ENCODE peak calls at places on chromosome 1, in nine cellular contexts. Z is upper lobe of right lung, Q is tibial nerve, B is ovary, K is cardiac muscle cell, H is lung, W is GM23338, S is body of pancreas, P is heart left ventricle. R is an unnamed sample.

GRCh38 chr1:213111502-213111901 is 60.5 kb downstream of the RPS6KC1 start:
- DNase-seq in H (no peak), Q (no peak), B (no peak), P (no peak), Z (no peak), S (no peak), K (no peak), W (no peak), R (no peak)

GRCh38 chr1:162327144-162327790 is 49.4 kb downstream of the SPATA46 start:
- DNase-seq in Z (no peak), Q (no peak), W (no peak), P (no peak), K (no peak), S (no peak), H (no peak), B (no peak), R (no peak)

GRCh38 chr1:26530898-26531598 is 1.5 kb downstream of the RPS6KA1 start:
- DNase-seq in Z (peak; percentile 92), P (no peak), H (peak; percentile 89), S (peak; percentile 91), K (peak; percentile 65), W (peak; percentile 93), Q (no peak), B (no peak), R (no peak)

GRCh38 chr1:234309598-234310459 is 63.4 kb upstream of the COA6 start:
- DNase-seq in W (peak; percentile 88), B (peak; percentile 24), S (peak; percentile 78), Z (peak; percentile 80), K (peak; percentile 83), H (peak; percentile 68), P (peak; percentile 40), Q (peak; percentile 45), R (peak; percentile 69)

GRCh38 chr1:186212574-186213224 is 162.4 kb downstream of the TPR start:
- DNase-seq in Z (no peak), K (peak; percentile 86), W (peak; percentile 95), S (peak; percentile 59), P (no peak), H (peak; percentile 58), Q (peak; percentile 41), B (peak; percentile 27), R (peak; percentile 46)

GRCh38 chr1:180462099-180462498 is 40.3 kb downstream of the ACBD6 start:
- DNase-seq in P (no peak), Q (no peak), S (no peak), Z (no peak), H (no peak), K (no peak), W (no peak), B (no peak), R (no peak)

GRCh38 chr1:203369666-203370065 is 18.7 kb upstream of the FMOD start:
- DNase-seq in P (no peak), Q (no peak), B (no peak), S (no peak), H (no peak), K (no peak), Z (no peak), W (no peak), R (no peak)

GRCh38 chr1:181514298-181515290 is 31.3 kb downstream of the CACNA1E start:
- DNase-seq in Q (no peak), S (no peak), Z (no peak), B (no peak), H (no peak), W (no peak), K (peak; percentile 82), P (no peak), R (no peak)

GRCh38 chr1:186442651-186443114 is 18.2 kb downstream of the PDC start:
- DNase-seq in H (no peak), P (no peak), K (no peak), S (no peak), W (no peak), Q (no peak), B (no peak), Z (no peak), R (no peak)

GRCh38 chr1:114040273-114041043 is 61.2 kb downstream of the OLFML3 start:
- DNase-seq in H (no peak), B (no peak), S (no peak), P (no peak), Q (peak; percentile 48), W (no peak), Z (no peak), K (no peak), R (no peak)

GRCh38 chr1:198179556-198179981 is 22.8 kb downstream of the NEK7 start:
- DNase-seq in W (no peak), H (no peak), S (no peak), P (no peak), B (no peak), K (no peak), Q (no peak), Z (no peak), R (no peak)

GRCh38 chr1:221794079-221794670 is 52.3 kb upstream of the DUSP10 start:
- DNase-seq in W (no peak), S (no peak), Z (no peak), Q (no peak), B (no peak), P (no peak), H (no peak), K (no peak), R (no peak)

GRCh38 chr1:113895084-113895483 is 7.7 kb upstream of the BCL2L15 start:
- DNase-seq in B (no peak), Q (no peak), Z (no peak), W (no peak), K (no peak), H (no peak), S (no peak), P (no peak), R (no peak)

GRCh38 chr1:151398691-151399065 is 695 bp upstream of the PSMB4 start:
- DNase-seq in P (no peak), K (no peak), H (no peak), B (no peak), S (no peak), Q (no peak), W (no peak), Z (no peak), R (no peak)

GRCh38 chr1:203926025-203926540 is 64.7 kb downstream of the SNRPE start:
- DNase-seq in K (no peak), H (no peak), S (no peak), W (no peak), P (no peak), Q (no peak), B (no peak), Z (no peak), R (no peak)

GRCh38 chr1:230495891-230496385 is 69.8 kb upstream of the PGBD5 start:
- DNase-seq in K (no peak), P (no peak), Q (no peak), W (no peak), S (peak; percentile 92), B (no peak), H (no peak), Z (no peak), R (peak; percentile 12)

GRCh38 chr1:30734580-30734979 is 11.2 kb upstream of the MATN1 start:
- DNase-seq in B (no peak), S (no peak), W (no peak), Z (no peak), Q (no peak), P (no peak), K (no peak), H (no peak), R (no peak)

GRCh38 chr1:25019351-25020172 is 89.5 kb upstream of the RUNX3 start:
- DNase-seq in P (no peak), K (no peak), H (no peak), S (no peak), B (no peak), W (no peak), Z (no peak), Q (no peak), R (no peak)

GRCh38 chr1:200894712-200895447 is at the start of gene INAVA:
- DNase-seq in B (no peak), Z (peak; percentile 82), K (no peak), S (peak; percentile 83), Q (no peak), W (peak; percentile 39), P (no peak), H (peak; percentile 59), R (no peak)

GRCh38 chr1:180484490-180484889 is 17.9 kb downstream of the ACBD6 start:
- DNase-seq in S (no peak), H (no peak), W (no peak), B (no peak), Z (no peak), P (no peak), K (no peak), Q (no peak), R (no peak)

GRCh38 chr1:47222476-47222875 is 9.5 kb downstream of the TAL1 start:
- DNase-seq in P (no peak), Z (no peak), K (no peak), B (no peak), S (no peak), W (no peak), H (no peak), Q (no peak), R (no peak)
- H3K27me3 ChIP-seq in P (peaks cover 48% of the 10 kb centered on the region), Z (peaks cover 40% of the 10 kb centered on the region), K (peaks cover 99% of the 10 kb centered on the region), B (no peaks in the 10 kb centered on the region), S (peaks cover 18% of the 10 kb centered on the region), W (peaks cover 98% of the 10 kb centered on the region), H (peaks cover 4% of the 10 kb centered on the region), Q (peaks cover 5% of the 10 kb centered on the region), R (peaks cover 45% of the 10 kb centered on the region)

GRCh38 chr1:219876798-219877209 is 51.6 kb downstream of the SLC30A10 start:
- DNase-seq in S (no peak), H (no peak), P (no peak), W (peak; percentile 22), K (no peak), Z (no peak), Q (no peak), B (no peak), R (no peak)
- TF ChIP-seq CTCF in S (no peak), H (no peak), P (no peak), W (peak; percentile 63), K (peak; percentile 20), Z (no peak), Q (no peak), B (no peak), R (peak; percentile 44)

GRCh38 chr1:226404063-226404903 is 3.6 kb downstream of the PARP1 start:
- DNase-seq in B (no peak), K (no peak), Q (no peak), H (no peak), S (no peak), P (no peak), Z (no peak), W (no peak), R (no peak)
- H3K4me1 ChIP-seq in B (peaks cover 18% of the 10 kb centered on the region), K (peaks cover 53% of the 10 kb centered on the region), Q (no peaks in the 10 kb centered on the region), H (peaks cover 15% of the 10 kb centered on the region), S (peaks cover 49% of the 10 kb centered on the region), P (peaks cover 21% of the 10 kb centered on the region), Z (peaks cover 30% of the 10 kb centered on the region), W (peaks cover 41% of the 10 kb centered on the region), R (peaks cover 7% of the 10 kb centered on the region)

DNA sequence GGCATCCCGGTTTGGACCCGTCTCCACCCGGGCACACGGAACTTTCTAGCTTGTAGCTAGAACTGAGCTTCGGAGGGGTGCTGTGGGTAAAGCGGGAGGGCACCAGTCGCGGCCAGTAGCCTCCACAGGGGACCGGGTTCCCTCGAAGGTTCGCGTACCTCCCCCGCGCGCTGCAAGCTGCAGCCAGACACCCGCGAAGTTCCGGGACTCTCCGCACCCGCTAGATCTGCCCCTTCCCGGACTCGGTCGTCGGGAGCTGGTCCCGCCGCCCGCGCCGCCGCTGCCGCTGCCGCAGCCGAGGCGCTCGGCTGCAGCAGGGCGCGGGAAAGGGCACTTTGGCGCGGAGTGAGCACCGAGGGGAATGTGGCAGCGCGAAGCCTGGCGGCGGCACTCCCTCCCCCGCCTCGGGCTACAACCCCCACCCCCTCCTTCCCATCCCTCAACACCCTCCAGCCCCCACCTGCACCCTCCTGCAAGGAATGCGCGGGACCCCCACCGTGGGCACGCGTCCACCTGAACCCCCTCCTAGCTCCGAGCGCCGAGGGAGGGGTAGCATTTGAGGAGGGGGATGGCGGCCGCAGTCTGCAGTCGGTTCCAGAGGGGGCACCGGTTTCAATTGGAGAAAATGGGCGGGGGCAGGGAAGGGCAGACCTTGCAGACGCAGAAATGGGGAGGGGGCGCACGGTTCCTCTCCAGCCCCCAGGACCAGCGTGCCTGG is 1.1 kb downstream of the CSMD2 start:
- DNase-seq in K (peak; percentile 57), Q (no peak), H (no peak), P (no peak), Z (no peak), B (no peak), W (peak; percentile 72), S (no peak), R (no peak)
- H3K27me3 ChIP-seq in K (peaks cover 82% of the 10 kb centered on the region), Q (no peaks in the 10 kb centered on the region), H (peaks cover 4% of the 10 kb centered on the region), P (peaks cover 61% of the 10 kb centered on the region), Z (peaks cover 72% of the 10 kb centered on the region), B (no peaks in the 10 kb centered on the region), W (peaks cover 5% of the 10 kb centered on the region), S (peaks cover 33% of the 10 kb centered on the region), R (peaks cover 32% of the 10 kb centered on the region)